ENCODE peak calls at places on chromosomes 1 and 21, in nine cellular contexts. U is GM23248, W is GM23338, A is Peyer's patch, R is brain microvascular endothelial cell, J is heart left ventricle, B is pancreas, F is aorta, M is hepatocyte. X is an unnamed sample.
A peak's percentile ranks its signal among the peaks of the same experiment; 100 is the strongest.

GRCh38 chr1:40928699-40929098 is 50.8 kb upstream of the CTPS1 start:
- DNase-seq in U (no peak), W (no peak), A (no peak), R (no peak), J (no peak), B (no peak), F (no peak), M (no peak), X (no peak)

GRCh38 chr1:222250376-222250775 is 297.5 kb downstream of the HHIPL2 start:
- DNase-seq in U (peak; percentile 57), W (no peak), A (no peak), R (no peak), J (no peak), B (no peak), F (no peak), M (no peak), X (no peak)

GRCh38 chr1:113141650-113142473 is 68.9 kb downstream of the LRIG2 start:
- DNase-seq in U (peak; percentile 76), W (no peak), A (no peak), R (peak; percentile 56), J (no peak), B (no peak), F (no peak), M (no peak), X (no peak)

GRCh38 chr1:64038965-64039926 is 164.2 kb upstream of the UBE2U start:
- DNase-seq in U (peak; percentile 96), W (peak; percentile 72), A (no peak), R (peak; percentile 100), J (peak; percentile 37), B (peak; percentile 38), F (no peak), M (peak; percentile 77), X (peak; percentile 67)

GRCh38 chr1:210587547-210587946 is 258.8 kb downstream of the HHAT start:
- DNase-seq in U (no peak), W (peak; percentile 12), A (no peak), R (no peak), J (no peak), B (no peak), F (no peak), M (no peak), X (no peak)

GRCh38 chr1:159188375-159188788 is 16.3 kb upstream of the ACKR1 start:
- DNase-seq in U (peak; percentile 48), W (peak; percentile 97), A (peak; percentile 54), R (peak; percentile 11), J (peak; percentile 69), B (peak; percentile 51), F (peak; percentile 88), M (peak; percentile 74), X (no peak)

GRCh38 chr21:42302292-42302650 is 12.9 kb downstream of the TFF3 start:
- DNase-seq in U (no peak), W (no peak), A (no peak), R (no peak), J (no peak), B (no peak), F (no peak), M (no peak), X (no peak)

GRCh38 chr1:154556422-154556821 is 2.0 kb downstream of the UBE2Q1 start:
- DNase-seq in U (peak; percentile 65), W (peak; percentile 68), A (no peak), R (no peak), J (peak; percentile 39), B (no peak), F (no peak), M (no peak), X (no peak)

GRCh38 chr1:9201421-9202239 is 32.9 kb upstream of the H6PD start:
- DNase-seq in U (peak; percentile 92), W (peak; percentile 54), A (no peak), R (peak; percentile 74), J (no peak), B (no peak), F (peak; percentile 82), M (peak; percentile 35), X (no peak)

GRCh38 chr1:54341763-54342162 is 64.4 kb downstream of the SSBP3 start:
- DNase-seq in U (no peak), W (no peak), A (no peak), R (no peak), J (no peak), B (no peak), F (no peak), M (no peak), X (no peak)

GRCh38 chr1:53294557-53294956 is 33.3 kb downstream of the LRP8 start:
- DNase-seq in U (peak; percentile 88), W (no peak), A (no peak), R (peak; percentile 46), J (no peak), B (no peak), F (no peak), M (peak; percentile 23), X (no peak)

GRCh38 chr21:34808569-34809204 is 139.9 kb downstream of the CLIC6 start:
- DNase-seq in U (peak; percentile 91), W (no peak), A (no peak), R (peak; percentile 90), J (no peak), B (no peak), F (no peak), M (no peak), X (no peak)

GRCh38 chr1:72037745-72038343 is 244.5 kb downstream of the NEGR1 start:
- DNase-seq in U (peak; percentile 59), W (peak; percentile 80), A (no peak), R (peak; percentile 32), J (no peak), B (peak; percentile 34), F (no peak), M (peak; percentile 74), X (peak; percentile 20)

GRCh38 chr1:179586107-179586823 is 5.4 kb upstream of the TDRD5 start:
- DNase-seq in U (peak; percentile 46), W (peak; percentile 78), A (no peak), R (no peak), J (peak; percentile 61), B (peak; percentile 80), F (peak; percentile 89), M (peak; percentile 73), X (peak; percentile 55)

GRCh38 chr1:6235302-6235680 is 473 bp downstream of the ICMT start:
- DNase-seq in U (peak; percentile 21), W (peak; percentile 9), A (peak; percentile 19), R (no peak), J (no peak), B (no peak), F (no peak), M (peak; percentile 37), X (no peak)

GRCh38 chr1:212040629-212041028 is 5.1 kb downstream of the DTL start:
- DNase-seq in U (no peak), W (no peak), A (no peak), R (no peak), J (no peak), B (no peak), F (no peak), M (no peak), X (no peak)

GRCh38 chr1:209885403-209886218 is 52.4 kb upstream of the SYT14 start:
- DNase-seq in U (no peak), W (no peak), A (no peak), R (no peak), J (no peak), B (no peak), F (no peak), M (no peak), X (no peak)

GRCh38 chr1:23751050-23751814 is 8.0 kb downstream of the ELOA start:
- DNase-seq in U (peak; percentile 81), W (peak; percentile 79), A (peak; percentile 41), R (peak; percentile 57), J (no peak), B (peak; percentile 56), F (no peak), M (peak; percentile 80), X (peak; percentile 35)

DNA sequence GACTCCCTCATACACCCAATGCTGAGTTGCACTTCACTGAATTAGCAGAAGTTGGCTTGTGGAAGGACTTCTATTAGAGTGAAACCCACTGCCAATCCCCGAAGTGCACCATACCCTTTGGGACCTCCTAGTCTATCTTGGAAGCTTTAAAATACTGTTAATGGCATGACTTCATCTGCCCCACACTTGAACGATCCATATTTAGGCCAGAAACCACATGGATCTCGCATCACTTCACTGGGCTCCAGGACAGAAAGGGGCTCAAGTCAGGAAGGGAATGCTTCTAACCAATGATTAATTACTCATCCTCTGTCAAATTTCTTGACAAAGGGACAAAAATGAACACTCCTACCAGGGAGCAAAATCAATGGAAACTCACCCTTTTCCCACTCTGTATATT is 69.1 kb downstream of the BCAR3 start:
- DNase-seq in U (no peak), W (no peak), A (no peak), R (no peak), J (no peak), B (no peak), F (no peak), M (no peak), X (no peak)
- H3K27ac ChIP-seq in U (peak overlapping the region; percentile 99), W (no peak overlapping the region), A (no peak overlapping the region), R (no peak overlapping the region), J (peak overlapping the region; percentile 68), B (no peak overlapping the region), F (peak overlapping the region; percentile 93), M (peak overlapping the region; percentile 94), X (no peak overlapping the region)

DNA sequence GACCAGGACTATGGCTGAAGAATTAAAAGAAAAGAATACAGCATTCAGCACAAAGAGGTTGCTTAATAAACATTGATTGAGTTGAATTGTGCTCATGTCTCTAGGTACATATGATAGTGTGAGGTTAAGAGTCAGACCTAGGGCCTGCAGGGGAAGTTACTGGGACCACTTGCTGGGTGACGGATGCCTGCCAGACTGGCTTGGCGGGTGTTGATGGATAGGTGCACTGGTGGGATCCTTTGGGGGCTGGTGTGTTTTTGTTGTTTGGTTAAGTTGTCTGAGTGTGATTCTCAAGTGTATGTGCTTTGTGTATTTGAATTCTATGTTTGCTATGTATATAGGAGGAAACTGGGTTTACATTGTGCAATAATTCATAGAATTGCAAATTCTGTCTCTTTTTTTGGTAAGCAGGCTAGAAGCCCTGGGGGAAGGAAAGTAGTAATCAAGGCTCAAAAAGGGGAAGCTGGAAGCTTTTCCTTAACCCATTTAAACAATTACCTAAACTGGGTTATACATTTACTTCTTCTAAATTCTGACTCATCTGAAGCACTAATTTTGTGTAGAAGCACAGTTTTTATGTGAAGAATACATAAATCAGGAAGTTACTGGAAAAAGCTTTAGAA is 1.8 kb downstream of the CD101 start:
- DNase-seq in U (no peak), W (no peak), A (no peak), R (no peak), J (no peak), B (no peak), F (no peak), M (no peak), X (no peak)
- H3K27ac ChIP-seq in U (no peak overlapping the region), W (no peak overlapping the region), A (peak overlapping the region; percentile 20), R (no peak overlapping the region), J (no peak overlapping the region), B (no peak overlapping the region), F (no peak overlapping the region), M (no peak overlapping the region), X (no peak overlapping the region)

GRCh38 chr21:32336711-32337110 is 38.1 kb downstream of the MRAP start:
- DNase-seq in U (peak; percentile 77), W (no peak), A (no peak), R (peak; percentile 79), J (no peak), B (no peak), F (no peak), M (no peak), X (no peak)
- H3K27ac ChIP-seq in U (peak overlapping the region; percentile 87), W (no peak overlapping the region), A (no peak overlapping the region), R (peak overlapping the region; percentile 51), J (no peak overlapping the region), B (no peak overlapping the region), F (no peak overlapping the region), M (no peak overlapping the region), X (peak overlapping the region; percentile 17)

DNA sequence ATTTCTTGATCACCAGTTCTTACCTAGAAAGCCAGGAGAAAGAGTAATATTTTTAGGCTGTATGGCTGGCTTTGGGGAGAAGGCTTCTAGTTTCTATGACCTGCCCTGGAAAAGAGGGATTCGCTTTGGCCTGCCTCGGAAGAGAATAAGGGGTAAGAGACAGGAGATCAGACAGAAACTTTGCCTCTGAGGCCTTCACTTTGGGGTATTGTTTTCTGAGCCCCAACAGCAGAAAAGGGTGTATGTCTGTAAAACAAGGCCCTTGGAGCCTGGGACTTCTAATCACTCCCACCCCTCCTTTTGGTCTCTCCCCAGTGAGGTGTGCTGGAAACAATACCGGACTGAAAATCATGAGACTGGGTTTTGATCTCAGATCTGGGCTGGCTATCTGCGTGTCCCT is 5.1 kb downstream of the SLC45A3 start:
- DNase-seq in U (no peak), W (no peak), A (no peak), R (no peak), J (no peak), B (no peak), F (no peak), M (no peak), X (no peak)
- H3K27ac ChIP-seq in U (no peak overlapping the region), W (no peak overlapping the region), A (peak overlapping the region; percentile 74), R (no peak overlapping the region), J (no peak overlapping the region), B (no peak overlapping the region), F (no peak overlapping the region), M (peak overlapping the region; percentile 94), X (peak overlapping the region; percentile 81)